ENCODE peak calls at places on chromosomes 12 and 14, in seven cellular contexts. H, B, F, N, U, O and K are unnamed samples.

GRCh38 chr12:94768398-94769039 is 118.2 kb upstream of the TMCC3 start:
- DNase-seq in H (no peak), B (no peak), F (peak; percentile 20), N (no peak), U (no peak), O (no peak), K (no peak)

GRCh38 chr12:31117203-31118011 is 43.7 kb downstream of the DDX11 start:
- DNase-seq in H (no peak), B (peak; percentile 66), F (peak; percentile 35), N (peak; percentile 55), U (peak; percentile 39), O (no peak), K (peak; percentile 86)

GRCh38 chr12:121376754-121377697 is 22.9 kb upstream of the RNF34 start:
- DNase-seq in H (no peak), B (peak; percentile 39), F (no peak), N (no peak), U (no peak), O (no peak), K (no peak)

GRCh38 chr12:989051-989450 is 2.0 kb upstream of the ERC1 start:
- DNase-seq in H (no peak), B (no peak), F (no peak), N (no peak), U (no peak), O (no peak), K (no peak)

GRCh38 chr14:99677231-99677891 is 6.7 kb upstream of the CYP46A1 start:
- DNase-seq in H (peak; percentile 13), B (no peak), F (no peak), N (no peak), U (no peak), O (no peak), K (no peak)

GRCh38 chr12:26623136-26623535 is 209.9 kb downstream of the ITPR2 start:
- DNase-seq in H (no peak), B (no peak), F (no peak), N (no peak), U (no peak), O (no peak), K (no peak)

GRCh38 chr12:103679771-103680170 is 92.7 kb downstream of the STAB2 start:
- DNase-seq in H (no peak), B (no peak), F (no peak), N (no peak), U (no peak), O (no peak), K (no peak)

GRCh38 chr12:12774791-12775190 is 10.7 kb upstream of the APOLD1 start:
- DNase-seq in H (peak; percentile 46), B (no peak), F (no peak), N (no peak), U (no peak), O (no peak), K (no peak)

GRCh38 chr14:24290746-24291145 is 8.8 kb downstream of the DHRS1 start:
- DNase-seq in H (no peak), B (no peak), F (no peak), N (no peak), U (no peak), O (no peak), K (no peak)

GRCh38 chr12:126963825-126964224 is 1303.1 kb upstream of the TMEM132C start:
- DNase-seq in H (no peak), B (no peak), F (no peak), N (no peak), U (no peak), O (no peak), K (no peak)

GRCh38 chr14:71438684-71439083 is 493.5 kb upstream of the RGS6 start:
- DNase-seq in H (peak; percentile 58), B (no peak), F (peak; percentile 18), N (no peak), U (peak; percentile 19), O (no peak), K (no peak)

GRCh38 chr12:32877670-32878459 is 18.7 kb downstream of the PKP2 start:
- DNase-seq in H (peak; percentile 5), B (no peak), F (peak; percentile 44), N (no peak), U (no peak), O (no peak), K (no peak)

GRCh38 chr14:50928002-50928635 is 16.2 kb downstream of the PYGL start:
- DNase-seq in H (peak; percentile 81), B (no peak), F (peak; percentile 85), N (no peak), U (peak; percentile 80), O (peak; percentile 61), K (no peak)

GRCh38 chr12:27822076-27822712 is 42.2 kb upstream of the MANSC4 start:
- DNase-seq in H (peak; percentile 46), B (peak; percentile 11), F (peak; percentile 92), N (no peak), U (peak; percentile 98), O (no peak), K (no peak)
- TF ChIP-seq CTCF in H (no peak), B (no peak), F (no peak), N (no peak), U (no peak), O (no peak), K (no peak)

GRCh38 chr14:102209224-102209966 is 69.7 kb downstream of the WDR20 start:
- DNase-seq in H (peak; percentile 37), B (peak; percentile 60), F (peak; percentile 46), N (peak; percentile 52), U (no peak), O (peak; percentile 76), K (peak; percentile 49)
- TF ChIP-seq CTCF in H (peak; percentile 54), B (peak; percentile 16), F (peak; percentile 54), N (no peak), U (no peak), O (peak; percentile 40), K (peak; percentile 32)

DNA sequence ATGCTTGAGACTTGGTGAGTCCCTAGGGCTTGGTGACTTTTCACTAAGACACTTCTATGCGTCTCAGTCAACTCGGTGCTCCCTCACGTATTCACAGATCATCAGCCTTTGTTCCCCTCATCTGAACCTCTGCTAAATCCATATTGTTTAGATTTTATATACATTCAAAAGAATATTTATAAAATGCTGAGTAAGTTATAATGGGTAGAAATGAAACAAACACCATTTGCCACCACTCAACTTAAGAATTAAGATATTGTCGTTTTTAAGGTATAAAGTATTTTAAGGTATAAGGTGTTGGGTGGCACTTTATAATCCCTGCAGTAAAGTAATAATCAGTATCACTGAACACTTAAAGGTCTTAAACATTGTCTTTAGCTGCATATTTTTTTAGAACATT is 103.0 kb downstream of the TTLL5 start:
- DNase-seq in H (no peak), B (no peak), F (no peak), N (no peak), U (no peak), O (no peak), K (no peak)
- TF ChIP-seq CTCF in H (no peak), B (no peak), F (no peak), N (no peak), U (no peak), O (no peak), K (no peak)

GRCh38 chr12:93684716-93685115 is 7.5 kb downstream of the CRADD start:
- DNase-seq in H (peak; percentile 44), B (no peak), F (peak; percentile 29), N (no peak), U (no peak), O (no peak), K (no peak)
- TF ChIP-seq CTCF in H (no peak), B (no peak), F (no peak), N (no peak), U (no peak), O (no peak), K (no peak)